ENCODE peak calls at places on chromosome 12, in six cellular contexts. X, G, P, V, R and C are unnamed samples.

GRCh38 chr12:80188566-80188965 is 89.2 kb downstream of the OTOGL start:
- DNase-seq in X (no peak), R (no peak), P (no peak), V (no peak), G (no peak), C (no peak)

GRCh38 chr12:68367136-68367535 is 35.0 kb upstream of the MDM1 start:
- DNase-seq in P (no peak), G (no peak), R (no peak), V (no peak), X (no peak), C (no peak)

GRCh38 chr12:132941336-132941954 is 14.7 kb downstream of the ZNF605 start:
- DNase-seq in G (no peak), X (no peak), V (no peak), R (no peak), P (no peak), C (no peak)

GRCh38 chr12:103742349-103742784 is 98.7 kb downstream of the NT5DC3 start:
- DNase-seq in V (no peak), R (no peak), X (no peak), G (peak; percentile 15), P (no peak), C (no peak)

GRCh38 chr12:49671051-49671765 is 36.0 kb downstream of the FMNL3 start:
- DNase-seq in X (no peak), G (no peak), P (no peak), R (no peak), V (peak; percentile 69), C (no peak)

GRCh38 chr12:127811988-127812387 is 455.0 kb upstream of the TMEM132C start:
- DNase-seq in G (peak; percentile 9), P (peak; percentile 85), X (no peak), R (no peak), V (no peak), C (no peak)

GRCh38 chr12:114391088-114391487 is 14.9 kb downstream of the TBX5 start:
- DNase-seq in V (no peak), R (no peak), G (no peak), P (peak; percentile 36), X (no peak), C (no peak)

GRCh38 chr12:11822071-11822818 is 172.8 kb downstream of the ETV6 start:
- DNase-seq in R (no peak), V (no peak), X (no peak), G (peak; percentile 71), P (peak; percentile 64), C (no peak)

GRCh38 chr12:91417649-91418048 is 235.0 kb upstream of the DCN start:
- DNase-seq in V (no peak), R (no peak), P (no peak), G (no peak), X (no peak), C (no peak)

GRCh38 chr12:104370989-104371870 is 67.7 kb downstream of the EID3 start:
- DNase-seq in V (peak; percentile 1), X (no peak), P (peak; percentile 37), R (peak; percentile 17), G (peak; percentile 73), C (no peak)

GRCh38 chr12:99769581-99769980 is 122.0 kb downstream of the GARIN6 start:
- DNase-seq in V (no peak), R (no peak), X (no peak), P (no peak), G (no peak), C (no peak)

GRCh38 chr12:49296034-49296835 is 1.3 kb downstream of the PRPH start:
- DNase-seq in V (peak; percentile 43), R (peak; percentile 84), G (no peak), X (peak; percentile 92), P (no peak), C (no peak)

GRCh38 chr12:22665476-22665875 is 40.5 kb downstream of the ETNK1 start:
- DNase-seq in V (no peak), G (no peak), X (no peak), R (no peak), P (no peak), C (no peak)

GRCh38 chr12:22672951-22673350 is 48.0 kb downstream of the ETNK1 start:
- DNase-seq in R (no peak), P (peak; percentile 67), V (no peak), X (no peak), G (peak; percentile 48), C (no peak)

GRCh38 chr12:22667122-22667521 is 42.2 kb downstream of the ETNK1 start:
- DNase-seq in X (no peak), P (no peak), G (no peak), R (no peak), V (no peak), C (no peak)

GRCh38 chr12:22668441-22668840 is 43.5 kb downstream of the ETNK1 start:
- DNase-seq in R (no peak), P (no peak), G (no peak), X (no peak), V (no peak), C (no peak)

GRCh38 chr12:22670762-22671161 is 45.8 kb downstream of the ETNK1 start:
- DNase-seq in V (no peak), R (no peak), X (no peak), G (peak; percentile 46), P (peak; percentile 42), C (no peak)
- TF ChIP-seq CTCF in V (no peak), R (no peak), X (peak; percentile 27), G (peak; percentile 37), P (peak; percentile 36), C (peak; percentile 50)

GRCh38 chr12:64801381-64801780 is 23.1 kb upstream of the TBC1D30 start:
- DNase-seq in G (no peak), P (peak; percentile 13), R (no peak), V (no peak), X (no peak), C (no peak)
- TF ChIP-seq CTCF in G (peak; percentile 37), P (peak; percentile 45), R (no peak), V (peak; percentile 12), X (peak; percentile 34), C (no peak)

GRCh38 chr12:66103011-66103913 is 27.3 kb downstream of the LLPH start:
- DNase-seq in P (no peak), V (no peak), R (peak; percentile 62), G (no peak), X (no peak), C (no peak)
- TF ChIP-seq CTCF in P (no peak), V (peak; percentile 6), R (no peak), G (peak; percentile 20), X (peak; percentile 28), C (peak; percentile 36)

GRCh38 chr12:92988622-92989130 is 59.6 kb upstream of the EEA1 start:
- DNase-seq in R (no peak), P (no peak), X (no peak), G (no peak), V (no peak), C (no peak)

GRCh38 chr12:92989715-92990484 is 60.8 kb upstream of the EEA1 start:
- DNase-seq in V (no peak), R (no peak), G (no peak), X (no peak), P (no peak), C (no peak)

GRCh38 chr12:92991134-92991533 is 62.0 kb upstream of the EEA1 start:
- DNase-seq in V (no peak), P (no peak), X (no peak), R (no peak), G (no peak), C (no peak)

GRCh38 chr12:92987846-92988621 is 58.9 kb upstream of the EEA1 start:
- DNase-seq in R (peak; percentile 27), X (peak; percentile 40), P (no peak), G (no peak), V (peak; percentile 73), C (no peak)

GRCh38 chr12:92987362-92987761 is 58.3 kb upstream of the EEA1 start:
- DNase-seq in X (no peak), V (peak; percentile 82), G (peak; percentile 91), P (peak; percentile 84), R (no peak), C (no peak)
- TF ChIP-seq CTCF in X (peak; percentile 57), V (peak; percentile 48), G (peak; percentile 55), P (peak; percentile 56), R (peak; percentile 38), C (peak; percentile 83)

GRCh38 chr12:1800646-1801284 is 19.6 kb upstream of the LRTM2 start:
- DNase-seq in R (peak; percentile 48), V (peak; percentile 98), X (peak; percentile 65), P (peak; percentile 66), G (no peak), C (peak; percentile 62)
- TF ChIP-seq CTCF in R (no peak), V (peak; percentile 58), X (peak; percentile 74), P (peak; percentile 44), G (peak; percentile 31), C (peak; percentile 40)